ENCODE peak calls at places on chromosomes 1 and 21, in nine cellular contexts. H is NCI-H82; W is neural progenitor cell; V is ELF-1; P is heart left ventricle; Y is activated CD4-positive, alpha-beta T cell treated with anti-CD3 and anti-CD28 coated beads for 36 hours; E is mesenchymal stem cell; L is NB4; Q is activated CD8-positive, alpha-beta memory T cell treated with anti-CD3 and anti-CD28 coated beads for 24 hours. K is an unnamed sample.

GRCh38 chr1:234925440-234926251 is 203.0 kb downstream of the TOMM20 start:
- DNase-seq in H (no peak), E (peak; percentile 99), V (peak; percentile 77), Y (no peak), L (no peak), Q (peak; percentile 52), W (no peak), P (no peak), K (no peak)

GRCh38 chr1:234980657-234981396 is 147.8 kb downstream of the TOMM20 start:
- DNase-seq in P (peak; percentile 76), Y (peak; percentile 91), L (peak; percentile 99), V (no peak), W (no peak), Q (peak; percentile 85), E (peak; percentile 99), H (no peak), K (peak; percentile 100)

GRCh38 chr21:26438976-26439375 is 134.1 kb downstream of the CYYR1 start:
- DNase-seq in Y (no peak), E (no peak), H (no peak), P (no peak), W (no peak), Q (no peak), V (no peak), L (no peak), K (no peak)

GRCh38 chr1:94316836-94317789 is 79.7 kb upstream of the ARHGAP29 start:
- DNase-seq in E (peak; percentile 31), H (no peak), V (no peak), Q (no peak), Y (no peak), P (no peak), W (no peak), L (no peak), K (no peak)

GRCh38 chr1:12549460-12550349 is 68.3 kb downstream of the DHRS3 start:
- DNase-seq in Q (no peak), Y (peak; percentile 50), P (peak; percentile 69), L (no peak), V (peak; percentile 53), H (no peak), W (peak; percentile 36), E (peak; percentile 45), K (no peak)

GRCh38 chr1:101089608-101090007 is 64.0 kb upstream of the DPH5 start:
- DNase-seq in P (no peak), E (no peak), L (peak; percentile 3), Q (no peak), V (no peak), Y (no peak), W (no peak), H (no peak), K (peak; percentile 58)

GRCh38 chr1:214031267-214031650 is 43.5 kb downstream of the PROX1 start:
- DNase-seq in H (no peak), Y (no peak), W (peak; percentile 86), P (no peak), E (no peak), L (no peak), V (peak; percentile 79), Q (no peak), K (no peak)

GRCh38 chr21:37939838-37940237 is 23.6 kb upstream of the KCNJ6 start:
- DNase-seq in Q (no peak), P (no peak), Y (no peak), W (no peak), E (no peak), L (no peak), H (no peak), V (no peak), K (no peak)

GRCh38 chr1:59354754-59355337 is 58.0 kb downstream of the FGGY start:
- DNase-seq in W (no peak), L (no peak), H (peak; percentile 15), P (peak; percentile 23), E (no peak), V (no peak), Y (peak; percentile 29), Q (no peak), K (no peak)

GRCh38 chr1:44775078-44775929 is at the start of gene RPS8:
- DNase-seq in Y (peak; percentile 94), V (peak; percentile 97), H (peak; percentile 98), Q (peak; percentile 96), W (peak; percentile 98), L (peak; percentile 95), P (peak; percentile 94), E (peak; percentile 96), K (peak; percentile 91)

GRCh38 chr21:33976980-33977720 is 61.5 kb upstream of the ATP5PO start:
- DNase-seq in Q (peak; percentile 61), W (no peak), E (no peak), Y (peak; percentile 40), H (no peak), L (no peak), P (no peak), V (no peak), K (no peak)